ENCODE peak calls at places on chromosomes 2 and 18, in seven cellular contexts. One of them, this sample, is unnamed.

GRCh38 chr18:79389689-79390088 is 6.0 kb upstream of the NFATC1 start:
- DNase-seq in HepG2: no peak
- DNase-seq in SK-N-SH: no peak
- DNase-seq in H1: no peak
- DNase-seq in K562: no peak
- DNase-seq in GM12878: no peak
- DNase-seq in HCT116: no peak
- DNase-seq in this sample: no peak

GRCh38 chr2:22737144-22737543 is 647.8 kb upstream of the KLHL29 start:
- DNase-seq in K562: no peak
- DNase-seq in HepG2: no peak
- DNase-seq in HCT116: no peak
- DNase-seq in H1: no peak
- DNase-seq in GM12878: no peak
- DNase-seq in SK-N-SH: no peak
- DNase-seq in this sample: no peak

GRCh38 chr2:18171191-18172139 is 293.0 kb downstream of the KCNS3 start:
- DNase-seq in H1: no peak
- DNase-seq in K562: no peak
- DNase-seq in HCT116: no peak
- DNase-seq in HepG2: no peak
- DNase-seq in GM12878: no peak
- DNase-seq in SK-N-SH: no peak
- DNase-seq in this sample: no peak

GRCh38 chr2:48248251-48248933 is 281.6 kb upstream of the STON1 start:
- DNase-seq in GM12878: peak; percentile 48
- DNase-seq in HCT116: peak; percentile 60
- DNase-seq in H1: no peak
- DNase-seq in K562: no peak
- DNase-seq in HepG2: peak; percentile 77
- DNase-seq in SK-N-SH: no peak
- DNase-seq in this sample: peak; percentile 53

GRCh38 chr2:16962459-16962858 is 296.8 kb upstream of the CYRIA start:
- DNase-seq in GM12878: no peak
- DNase-seq in HCT116: no peak
- DNase-seq in H1: no peak
- DNase-seq in HepG2: no peak
- DNase-seq in SK-N-SH: peak; percentile 50
- DNase-seq in K562: no peak
- DNase-seq in this sample: no peak

GRCh38 chr2:17540813-17541513 is 467 bp downstream of the VSNL1 start:
- DNase-seq in GM12878: no peak
- DNase-seq in K562: no peak
- DNase-seq in HCT116: no peak
- DNase-seq in H1: no peak
- DNase-seq in HepG2: no peak
- DNase-seq in SK-N-SH: peak; percentile 11
- DNase-seq in this sample: no peak

GRCh38 chr2:8833863-8834262 is 3.5 kb downstream of the KIDINS220 start:
- DNase-seq in SK-N-SH: no peak
- DNase-seq in GM12878: no peak
- DNase-seq in K562: no peak
- DNase-seq in HepG2: no peak
- DNase-seq in H1: no peak
- DNase-seq in HCT116: no peak
- DNase-seq in this sample: no peak

GRCh38 chr2:130755234-130756040 is at the start of gene AMER3:
- DNase-seq in SK-N-SH: peak; percentile 87
- DNase-seq in GM12878: no peak
- DNase-seq in K562: no peak
- DNase-seq in HCT116: no peak
- DNase-seq in HepG2: no peak
- DNase-seq in H1: peak; percentile 59
- DNase-seq in this sample: no peak

GRCh38 chr2:191910518-191910917 is 63.6 kb upstream of the CAVIN2 start:
- DNase-seq in HCT116: no peak
- DNase-seq in GM12878: no peak
- DNase-seq in K562: no peak
- DNase-seq in SK-N-SH: no peak
- DNase-seq in H1: no peak
- DNase-seq in HepG2: no peak
- DNase-seq in this sample: no peak

GRCh38 chr2:101400048-101400447 is 12.7 kb upstream of the CREG2 start:
- DNase-seq in K562: no peak
- DNase-seq in SK-N-SH: no peak
- DNase-seq in HCT116: no peak
- DNase-seq in HepG2: no peak
- DNase-seq in GM12878: no peak
- DNase-seq in H1: no peak
- DNase-seq in this sample: no peak
- TF ChIP-seq JUND in K562: no peak
- TF ChIP-seq JUND in SK-N-SH: no peak
- TF ChIP-seq JUND in HCT116: no peak
- TF ChIP-seq JUND in HepG2: no peak
- TF ChIP-seq JUND in GM12878: no peak
- TF ChIP-seq JUND in H1: no peak
- TF ChIP-seq JUND in this sample: no peak

GRCh38 chr2:232353660-232354059 is 24.9 kb upstream of the ALPP start:
- DNase-seq in HCT116: no peak
- DNase-seq in HepG2: no peak
- DNase-seq in SK-N-SH: no peak
- DNase-seq in H1: no peak
- DNase-seq in GM12878: no peak
- DNase-seq in K562: no peak
- DNase-seq in this sample: no peak

GRCh38 chr2:232351686-232352510 is 26.7 kb upstream of the ALPP start:
- DNase-seq in HepG2: no peak
- DNase-seq in K562: no peak
- DNase-seq in SK-N-SH: no peak
- DNase-seq in HCT116: no peak
- DNase-seq in H1: peak; percentile 52
- DNase-seq in GM12878: no peak
- DNase-seq in this sample: no peak

GRCh38 chr2:232352511-232353091 is 25.9 kb upstream of the ALPP start:
- DNase-seq in H1: no peak
- DNase-seq in K562: no peak
- DNase-seq in GM12878: no peak
- DNase-seq in HCT116: no peak
- DNase-seq in SK-N-SH: no peak
- DNase-seq in HepG2: no peak
- DNase-seq in this sample: no peak

GRCh38 chr2:232353096-232353495 is 25.5 kb upstream of the ALPP start:
- DNase-seq in GM12878: no peak
- DNase-seq in HCT116: no peak
- DNase-seq in SK-N-SH: no peak
- DNase-seq in HepG2: no peak
- DNase-seq in K562: no peak
- DNase-seq in H1: no peak
- DNase-seq in this sample: no peak

GRCh38 chr2:232354069-232354468 is 24.5 kb upstream of the ALPP start:
- DNase-seq in GM12878: no peak
- DNase-seq in K562: no peak
- DNase-seq in SK-N-SH: no peak
- DNase-seq in HepG2: no peak
- DNase-seq in HCT116: no peak
- DNase-seq in H1: no peak
- DNase-seq in this sample: no peak
- TF ChIP-seq JUND in GM12878: no peak
- TF ChIP-seq JUND in K562: no peak
- TF ChIP-seq JUND in SK-N-SH: no peak
- TF ChIP-seq JUND in HepG2: no peak
- TF ChIP-seq JUND in HCT116: no peak
- TF ChIP-seq JUND in H1: no peak
- TF ChIP-seq JUND in this sample: no peak

GRCh38 chr2:197515798-197516761 is at the start of gene MOB4:
- DNase-seq in H1: peak; percentile 96
- DNase-seq in SK-N-SH: peak; percentile 97
- DNase-seq in HepG2: peak; percentile 93
- DNase-seq in HCT116: peak; percentile 86
- DNase-seq in GM12878: peak; percentile 82
- DNase-seq in K562: peak; percentile 85
- DNase-seq in this sample: peak; percentile 93

GRCh38 chr2:197514754-197515153 is 1.1 kb upstream of the MOB4 start:
- DNase-seq in H1: no peak
- DNase-seq in SK-N-SH: peak; percentile 3
- DNase-seq in GM12878: no peak
- DNase-seq in HepG2: no peak
- DNase-seq in HCT116: no peak
- DNase-seq in K562: no peak
- DNase-seq in this sample: no peak

GRCh38 chr2:197517150-197517549 is 1.3 kb downstream of the MOB4 start:
- DNase-seq in HepG2: no peak
- DNase-seq in SK-N-SH: peak; percentile 11
- DNase-seq in GM12878: no peak
- DNase-seq in HCT116: no peak
- DNase-seq in K562: no peak
- DNase-seq in H1: no peak
- DNase-seq in this sample: no peak

GRCh38 chr2:197515277-197515797 is 529 bp upstream of the MOB4 start:
- DNase-seq in SK-N-SH: peak; percentile 60
- DNase-seq in GM12878: no peak
- DNase-seq in HCT116: peak; percentile 12
- DNase-seq in HepG2: peak; percentile 61
- DNase-seq in K562: no peak
- DNase-seq in H1: no peak
- DNase-seq in this sample: no peak
- TF ChIP-seq JUND in SK-N-SH: no peak
- TF ChIP-seq JUND in GM12878: no peak
- TF ChIP-seq JUND in HCT116: no peak
- TF ChIP-seq JUND in HepG2: no peak
- TF ChIP-seq JUND in K562: no peak
- TF ChIP-seq JUND in H1: no peak
- TF ChIP-seq JUND in this sample: no peak

DNA sequence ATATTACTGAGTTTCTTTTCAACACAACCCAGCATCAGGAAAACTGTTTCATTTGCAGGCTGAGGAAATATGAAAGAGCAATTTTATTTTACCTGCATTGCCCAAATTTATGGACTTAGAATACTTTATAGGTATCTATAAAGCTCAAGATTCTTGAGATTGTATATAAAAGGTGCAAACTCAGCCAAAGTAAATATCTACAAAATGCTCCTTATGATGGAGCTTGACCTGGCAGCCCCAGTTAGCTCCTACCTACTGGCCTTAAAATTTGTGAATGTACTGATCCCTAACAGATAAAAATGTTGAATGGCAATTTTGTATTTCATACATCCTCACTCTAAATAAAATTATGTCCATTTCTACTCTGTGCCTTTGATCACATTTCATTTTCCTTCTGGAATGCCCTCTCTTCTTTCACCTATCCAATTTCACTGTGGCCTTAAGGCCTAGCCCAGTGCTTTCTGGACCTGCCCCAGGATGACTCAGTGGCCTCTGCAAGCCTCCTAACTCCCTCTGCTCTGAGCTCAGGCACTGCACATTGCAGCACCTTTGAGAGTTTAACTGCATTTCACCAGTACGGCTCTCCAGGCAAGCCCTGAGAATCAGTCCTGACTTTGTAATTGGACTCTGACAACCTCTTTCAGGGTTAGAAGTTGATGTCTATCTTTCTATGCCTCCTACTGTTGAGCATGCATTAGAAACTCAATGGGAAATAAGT is 126.0 kb downstream of the ANTXR1 start:
- DNase-seq in HCT116: peak; percentile 45
- DNase-seq in H1: no peak
- DNase-seq in HepG2: no peak
- DNase-seq in GM12878: no peak
- DNase-seq in SK-N-SH: no peak
- DNase-seq in K562: no peak
- DNase-seq in this sample: no peak
- TF ChIP-seq JUND in HCT116: peak; percentile 72
- TF ChIP-seq JUND in H1: no peak
- TF ChIP-seq JUND in HepG2: no peak
- TF ChIP-seq JUND in GM12878: no peak
- TF ChIP-seq JUND in SK-N-SH: peak; percentile 78
- TF ChIP-seq JUND in K562: no peak
- TF ChIP-seq JUND in this sample: no peak

GRCh38 chr2:3405876-3406275 is 26.4 kb downstream of the TRAPPC12 start:
- DNase-seq in K562: no peak
- DNase-seq in HepG2: no peak
- DNase-seq in HCT116: no peak
- DNase-seq in H1: no peak
- DNase-seq in SK-N-SH: no peak
- DNase-seq in GM12878: no peak
- DNase-seq in this sample: no peak
- TF ChIP-seq JUND in K562: no peak
- TF ChIP-seq JUND in HepG2: no peak
- TF ChIP-seq JUND in HCT116: no peak
- TF ChIP-seq JUND in H1: no peak
- TF ChIP-seq JUND in SK-N-SH: no peak
- TF ChIP-seq JUND in GM12878: no peak
- TF ChIP-seq JUND in this sample: no peak

GRCh38 chr2:112960230-112960825 is 17.5 kb upstream of the IL36G start:
- DNase-seq in GM12878: no peak
- DNase-seq in HCT116: no peak
- DNase-seq in SK-N-SH: no peak
- DNase-seq in HepG2: no peak
- DNase-seq in H1: no peak
- DNase-seq in K562: no peak
- DNase-seq in this sample: no peak

GRCh38 chr2:112959109-112959591 is 18.7 kb upstream of the IL36G start:
- DNase-seq in GM12878: no peak
- DNase-seq in H1: peak; percentile 61
- DNase-seq in HCT116: no peak
- DNase-seq in SK-N-SH: peak; percentile 8
- DNase-seq in K562: peak; percentile 55
- DNase-seq in HepG2: peak; percentile 23
- DNase-seq in this sample: no peak

GRCh38 chr2:112957511-112957910 is 20.3 kb upstream of the IL36G start:
- DNase-seq in H1: no peak
- DNase-seq in K562: no peak
- DNase-seq in HCT116: no peak
- DNase-seq in HepG2: no peak
- DNase-seq in GM12878: no peak
- DNase-seq in SK-N-SH: no peak
- DNase-seq in this sample: no peak

GRCh38 chr2:112962308-112963175 is 15.3 kb upstream of the IL36G start:
- DNase-seq in GM12878: no peak
- DNase-seq in H1: no peak
- DNase-seq in HepG2: no peak
- DNase-seq in K562: no peak
- DNase-seq in SK-N-SH: no peak
- DNase-seq in HCT116: no peak
- DNase-seq in this sample: no peak

DNA sequence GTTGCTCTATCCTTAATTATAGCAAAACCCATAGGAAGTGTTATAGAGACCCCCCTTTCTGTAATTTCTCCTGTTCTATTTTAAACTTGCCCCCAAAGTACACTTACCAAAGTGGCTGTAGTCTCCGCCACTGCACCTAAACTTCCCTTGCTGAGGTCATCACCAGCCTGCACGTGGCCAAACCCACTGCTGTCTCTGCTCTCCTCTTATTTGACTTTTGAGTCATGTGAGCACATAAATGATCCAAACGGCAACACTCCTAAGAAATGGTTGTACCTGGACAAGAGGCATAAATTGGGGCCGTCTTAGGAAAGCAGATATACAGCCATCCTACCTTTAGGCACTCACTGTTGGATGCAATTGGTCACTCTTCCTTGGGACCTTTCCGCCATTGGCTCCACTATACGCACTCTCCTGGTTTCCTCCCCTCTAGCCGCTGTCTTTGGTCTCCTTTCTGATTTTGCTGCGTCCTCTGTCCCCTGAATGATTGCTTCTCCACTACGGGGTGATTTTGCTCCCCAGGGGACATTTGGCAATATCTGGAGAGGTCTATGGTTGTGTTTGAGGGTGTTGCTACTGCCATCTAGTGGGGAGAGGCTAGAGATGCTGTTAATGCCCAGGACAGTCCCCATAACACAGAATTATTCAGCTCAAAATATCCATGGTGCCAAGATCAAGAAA is 19.2 kb upstream of the IL36G start:
- DNase-seq in HepG2: peak; percentile 69
- DNase-seq in HCT116: peak; percentile 41
- DNase-seq in H1: peak; percentile 49
- DNase-seq in SK-N-SH: peak; percentile 55
- DNase-seq in K562: peak; percentile 77
- DNase-seq in GM12878: no peak
- DNase-seq in this sample: peak; percentile 63
- TF ChIP-seq JUND in HepG2: no peak
- TF ChIP-seq JUND in HCT116: no peak
- TF ChIP-seq JUND in H1: no peak
- TF ChIP-seq JUND in SK-N-SH: no peak
- TF ChIP-seq JUND in K562: no peak
- TF ChIP-seq JUND in GM12878: no peak
- TF ChIP-seq JUND in this sample: no peak